ENCODE peak calls at places on chromosomes 7 and 10, in seven cellular contexts. Q, D, T, S, G, E and C are unnamed samples.

GRCh38 chr10:14186245-14186644 is 144.5 kb downstream of the FRMD4A start:
- DNase-seq in T (no peak), E (no peak), S (no peak), G (no peak), D (no peak), Q (no peak), C (no peak)

GRCh38 chr7:47758546-47758945 is 176.6 kb upstream of the TNS3 start:
- DNase-seq in S (no peak), T (no peak), D (no peak), G (no peak), E (peak; percentile 46), Q (no peak), C (no peak)

GRCh38 chr7:108158766-108159165 is 28.6 kb upstream of the LAMB4 start:
- DNase-seq in S (no peak), Q (no peak), E (no peak), G (no peak), D (no peak), T (no peak), C (no peak)

GRCh38 chr7:51029586-51030230 is 247.0 kb upstream of the GRB10 start:
- DNase-seq in D (no peak), E (peak; percentile 91), S (no peak), G (no peak), T (no peak), Q (no peak), C (no peak)

GRCh38 chr10:6528198-6528950 is 51.7 kb downstream of the PRKCQ start:
- DNase-seq in Q (no peak), E (no peak), S (no peak), D (no peak), T (no peak), G (no peak), C (no peak)

GRCh38 chr10:132311338-132311939 is 3.7 kb upstream of the STK32C start:
- DNase-seq in T (no peak), E (no peak), D (no peak), S (no peak), Q (no peak), G (no peak), C (no peak)

GRCh38 chr7:28136885-28137284 is 43.7 kb downstream of the JAZF1 start:
- DNase-seq in T (no peak), S (no peak), G (no peak), D (no peak), Q (no peak), E (no peak), C (no peak)

GRCh38 chr10:84264611-84265141 is 19.8 kb downstream of the RGR start:
- DNase-seq in E (peak; percentile 34), G (peak; percentile 78), T (no peak), D (peak; percentile 64), S (peak; percentile 39), Q (peak; percentile 54), C (peak; percentile 48)

GRCh38 chr10:112115781-112116385 is 67.7 kb downstream of the GPAM start:
- DNase-seq in D (no peak), E (no peak), S (no peak), Q (no peak), T (no peak), G (no peak), C (peak; percentile 19)

GRCh38 chr10:61063035-61063434 is 119.0 kb upstream of the RHOBTB1 start:
- DNase-seq in E (peak; percentile 78), S (no peak), Q (no peak), T (no peak), G (no peak), D (peak; percentile 20), C (no peak)

GRCh38 chr10:9209105-9209798 is 1154.8 kb downstream of the GATA3 start:
- DNase-seq in G (peak; percentile 64), T (no peak), D (peak; percentile 53), Q (peak; percentile 35), E (peak; percentile 15), S (peak; percentile 46), C (peak; percentile 34)

GRCh38 chr7:21640150-21640549 is 97.3 kb downstream of the DNAH11 start:
- DNase-seq in E (no peak), G (no peak), S (no peak), T (no peak), Q (no peak), D (no peak), C (no peak)

GRCh38 chr7:153886506-153887391 is 165.4 kb upstream of the DPP6 start:
- DNase-seq in D (no peak), G (no peak), Q (no peak), E (no peak), S (no peak), T (no peak), C (no peak)

GRCh38 chr10:80611481-80611880 is 73.8 kb downstream of the SH2D4B start:
- DNase-seq in T (no peak), E (no peak), D (no peak), S (no peak), Q (no peak), G (no peak), C (no peak)

GRCh38 chr10:22552888-22553378 is 161.4 kb downstream of the PIP4K2A start:
- DNase-seq in T (no peak), S (no peak), Q (no peak), D (peak; percentile 11), E (peak; percentile 6), G (no peak), C (no peak)

GRCh38 chr7:71793251-71793650 is 618.9 kb downstream of the CALN1 start:
- DNase-seq in Q (no peak), S (no peak), E (peak; percentile 85), T (no peak), D (no peak), G (no peak), C (no peak)

GRCh38 chr10:78502208-78502943 is 468.7 kb downstream of the RPS24 start:
- DNase-seq in T (no peak), G (no peak), D (no peak), Q (no peak), S (no peak), E (peak; percentile 59), C (no peak)

GRCh38 chr10:81838950-81839349 is 36.0 kb upstream of the NRG3 start:
- DNase-seq in T (no peak), G (no peak), S (no peak), D (no peak), Q (no peak), E (no peak), C (no peak)
- H3K9me3 ChIP-seq in T (no peaks in the 10 kb centered on the region), G (no peaks in the 10 kb centered on the region), S (no peaks in the 10 kb centered on the region), D (no peaks in the 10 kb centered on the region), Q (no peaks in the 10 kb centered on the region), E (no peaks in the 10 kb centered on the region), C (no peaks in the 10 kb centered on the region)

DNA sequence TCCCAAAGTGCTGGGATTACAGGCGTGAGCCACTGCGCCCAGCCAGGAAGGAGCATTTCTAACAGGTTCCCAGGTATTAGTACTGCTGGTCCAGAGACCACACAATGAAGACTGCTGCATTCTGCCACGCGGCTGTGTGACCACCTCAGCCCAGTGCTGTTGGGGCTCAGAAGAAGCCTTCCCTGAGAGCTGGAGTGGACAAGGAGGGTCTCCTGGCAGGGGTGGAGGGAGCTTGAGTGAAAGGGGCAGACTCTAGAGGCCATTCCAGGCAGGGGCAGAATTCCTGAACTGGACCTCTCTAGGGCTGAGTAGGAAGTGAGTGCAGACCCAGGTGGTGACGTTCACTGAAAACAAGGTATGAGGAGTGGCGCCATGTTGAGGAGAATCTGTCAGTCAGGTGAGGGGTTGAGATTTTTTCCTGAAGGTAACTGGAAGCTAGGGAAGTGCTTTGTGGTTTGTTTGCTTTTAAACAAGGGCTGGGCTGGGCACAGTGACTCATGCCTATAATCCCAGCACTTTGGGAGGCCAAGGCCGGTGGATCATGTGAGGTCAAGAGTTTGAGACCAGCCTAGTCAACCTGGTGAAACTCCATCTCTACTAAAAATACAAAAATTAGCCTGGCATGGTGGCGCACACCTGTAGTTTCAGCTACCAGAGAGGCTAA is 67.6 kb downstream of the TACC2 start:
- DNase-seq in G (no peak), T (no peak), D (peak; percentile 42), Q (no peak), E (no peak), S (no peak), C (no peak)
- H3K27ac ChIP-seq in G (no peak overlapping the region), T (no peak overlapping the region), D (peak overlapping the region; percentile 38), Q (no peak overlapping the region), E (no peak overlapping the region), S (no peak overlapping the region), C (no peak overlapping the region)

DNA sequence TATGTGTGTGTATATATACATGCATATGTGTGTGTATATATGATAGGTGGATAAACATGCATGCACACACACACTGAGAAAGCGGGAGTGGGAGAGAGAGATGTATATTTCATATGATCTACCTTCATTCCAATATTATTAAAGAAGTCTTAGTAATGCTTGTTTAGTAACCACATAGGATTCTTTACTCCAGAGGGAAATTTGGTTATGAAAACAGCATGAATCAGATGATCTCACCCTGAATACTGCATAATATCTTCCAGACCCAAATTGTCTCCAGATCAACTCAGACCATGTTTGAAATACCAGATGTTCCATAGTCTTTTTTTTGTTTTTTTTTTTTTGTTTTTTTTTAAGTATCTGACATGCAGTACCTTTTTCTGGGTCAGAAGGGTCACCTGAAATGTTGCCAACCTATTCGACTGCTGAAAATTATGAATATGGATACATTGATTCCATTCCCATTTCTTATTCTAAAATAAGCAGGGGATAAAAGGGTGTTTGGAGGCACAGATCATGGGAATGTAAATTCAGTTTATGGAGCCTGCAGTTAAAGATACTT is 17.4 kb downstream of the TES start:
- DNase-seq in Q (no peak), T (no peak), G (no peak), E (peak; percentile 93), S (no peak), D (no peak), C (no peak)
- H3K4me1 ChIP-seq in Q (peaks cover 53% of the 10 kb centered on the region), T (peaks cover 11% of the 10 kb centered on the region), G (peaks cover 34% of the 10 kb centered on the region), E (peaks cover 53% of the 10 kb centered on the region), S (peaks cover 77% of the 10 kb centered on the region), D (no peaks in the 10 kb centered on the region), C (peaks cover 85% of the 10 kb centered on the region)

DNA sequence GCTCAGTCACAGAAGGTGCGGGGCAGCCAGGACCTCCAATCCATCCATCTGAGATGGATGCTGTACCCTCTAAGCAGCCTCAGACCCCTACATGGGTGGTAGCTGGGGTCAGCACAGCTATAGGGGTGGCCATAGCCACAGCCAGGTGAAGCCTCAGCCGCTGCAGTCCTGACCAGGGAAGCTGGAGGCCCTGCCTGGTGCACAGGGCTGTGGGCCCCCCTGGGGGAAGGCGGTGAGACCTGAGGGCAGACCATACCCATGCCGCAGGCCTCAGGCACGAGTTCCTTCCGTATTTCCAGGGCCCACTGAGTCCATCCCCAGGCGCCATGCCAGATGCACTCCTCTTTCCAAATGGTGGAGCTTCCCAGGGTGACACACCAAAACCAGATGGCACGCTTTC is 96.6 kb upstream of the KDM7A start:
- DNase-seq in E (no peak), D (no peak), Q (no peak), G (no peak), S (no peak), T (no peak), C (no peak)
- H3K9me3 ChIP-seq in E (no peaks in the 10 kb centered on the region), D (no peaks in the 10 kb centered on the region), Q (no peaks in the 10 kb centered on the region), G (no peaks in the 10 kb centered on the region), S (no peaks in the 10 kb centered on the region), T (no peaks in the 10 kb centered on the region), C (no peaks in the 10 kb centered on the region)